ENCODE peak calls at places on chromosomes 5 and 9, in five cellular contexts. Z is fibroblast of lung, P is HCT116, F is astrocyte, G is K562. V is an unnamed sample.

GRCh38 chr5:101878190-101878589 is 417.9 kb downstream of the SLCO4C1 start:
- DNase-seq in Z (no peak), P (no peak), F (no peak), G (no peak), V (no peak)

GRCh38 chr5:160260881-160261815 is 31.8 kb downstream of the FABP6 start:
- DNase-seq in Z (peak), P (no peak), F (peak), G (peak), V (no peak)

GRCh38 chr5:26569929-26570258 is 468.5 kb downstream of the CDH9 start:
- DNase-seq in Z (no peak), P (no peak), F (no peak), G (no peak), V (no peak)

GRCh38 chr9:134597041-134597913 is 44.3 kb upstream of the COL5A1 start:
- DNase-seq in Z (peak), P (no peak), F (peak), G (no peak), V (no peak)

GRCh38 chr5:2017540-2018389 is 135.0 kb upstream of the IRX4 start:
- DNase-seq in Z (no peak), P (peak), F (no peak), G (peak), V (peak)

GRCh38 chr5:149114403-149115312 is 26.6 kb upstream of the ABLIM3 start:
- DNase-seq in Z (peak), P (peak), F (peak), G (peak), V (peak)

GRCh38 chr5:140569197-140569596 is 4.6 kb downstream of the SLC35A4 start:
- DNase-seq in Z (no peak), P (no peak), F (no peak), G (no peak), V (no peak)

GRCh38 chr9:98380065-98380681 is 124.7 kb upstream of the TBC1D2 start:
- DNase-seq in Z (peak), P (no peak), F (peak), G (peak), V (peak)

GRCh38 chr9:135770771-135771170 is 68.8 kb downstream of the KCNT1 start:
- DNase-seq in Z (no peak), P (no peak), F (no peak), G (no peak), V (no peak)

GRCh38 chr9:128723866-128724743 is at the start of gene ZDHHC12:
- DNase-seq in Z (peak), P (peak), F (peak), G (peak), V (peak)

GRCh38 chr9:10062629-10063395 is 550.0 kb downstream of the PTPRD start:
- DNase-seq in Z (peak), P (no peak), F (peak), G (no peak), V (no peak)

GRCh38 chr5:173772407-173773059 is 115.6 kb upstream of the CPEB4 start:
- DNase-seq in Z (no peak), P (no peak), F (no peak), G (no peak), V (no peak)

GRCh38 chr5:173770637-173771036 is 117.5 kb upstream of the CPEB4 start:
- DNase-seq in Z (no peak), P (no peak), F (no peak), G (no peak), V (no peak)

GRCh38 chr5:173771743-173772406 is 116.3 kb upstream of the CPEB4 start:
- DNase-seq in Z (no peak), P (no peak), F (no peak), G (no peak), V (no peak)

GRCh38 chr5:173768891-173769290 is 119.3 kb upstream of the CPEB4 start:
- DNase-seq in Z (no peak), P (no peak), F (no peak), G (no peak), V (no peak)

GRCh38 chr5:173771058-173771742 is 116.9 kb upstream of the CPEB4 start:
- DNase-seq in Z (no peak), P (no peak), F (no peak), G (peak), V (no peak)
- H3K9ac ChIP-seq in Z (no peak), P (no peak), F (no peak), G (peak), V (no peak)

GRCh38 chr5:112923988-112924387 is 2.0 kb upstream of the REEP5 start:
- DNase-seq in Z (no peak), P (no peak), F (no peak), G (no peak), V (no peak)
- H3K9ac ChIP-seq in Z (no peak), P (no peak), F (no peak), G (no peak), V (no peak)

DNA sequence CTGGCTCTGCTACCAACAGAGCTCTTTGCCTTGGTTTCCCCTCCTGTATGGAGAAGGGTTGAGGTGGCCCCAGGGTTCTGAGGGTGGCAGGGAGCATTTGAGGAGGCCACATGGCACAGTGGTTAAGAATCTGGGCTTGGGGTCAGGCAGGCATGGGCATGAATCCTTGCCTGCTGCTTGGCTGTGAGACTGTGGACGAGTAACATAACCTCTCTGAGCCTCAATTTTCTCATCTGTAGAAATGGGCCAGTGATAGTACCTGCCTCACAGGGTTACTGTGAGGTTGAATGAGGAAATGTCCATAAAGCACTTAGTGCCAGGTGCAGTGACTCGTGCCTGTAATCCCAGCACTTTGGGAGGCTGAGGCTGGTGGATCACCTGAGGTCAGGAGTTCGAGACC is 5.1 kb upstream of the NDST1 start:
- DNase-seq in Z (no peak), P (no peak), F (no peak), G (no peak), V (no peak)
- H3K9ac ChIP-seq in Z (no peak), P (peak), F (no peak), G (no peak), V (no peak)

GRCh38 chr9:18317896-18318295 is 156.1 kb upstream of the ADAMTSL1 start:
- DNase-seq in Z (peak), P (no peak), F (peak), G (no peak), V (no peak)
- H3K9ac ChIP-seq in Z (no peak), P (no peak), F (no peak), G (no peak), V (no peak)

GRCh38 chr5:42900734-42901133 is 89.0 kb upstream of the SELENOP start:
- DNase-seq in Z (no peak), P (no peak), F (no peak), G (no peak), V (no peak)
- H3K9ac ChIP-seq in Z (no peak), P (no peak), F (no peak), G (no peak), V (no peak)

GRCh38 chr9:4939118-4939561 is 45.9 kb upstream of the JAK2 start:
- DNase-seq in Z (no peak), P (no peak), F (no peak), G (no peak), V (no peak)

GRCh38 chr9:4937436-4937835 is 47.6 kb upstream of the JAK2 start:
- DNase-seq in Z (no peak), P (no peak), F (no peak), G (no peak), V (no peak)

GRCh38 chr9:4936277-4936676 is 48.8 kb upstream of the JAK2 start:
- DNase-seq in Z (no peak), P (no peak), F (no peak), G (no peak), V (no peak)

GRCh38 chr9:4934976-4935672 is 49.9 kb upstream of the JAK2 start:
- DNase-seq in Z (peak), P (no peak), F (peak), G (no peak), V (no peak)

GRCh38 chr9:4936823-4937222 is 48.2 kb upstream of the JAK2 start:
- DNase-seq in Z (no peak), P (no peak), F (no peak), G (no peak), V (no peak)
- H3K9ac ChIP-seq in Z (no peak), P (no peak), F (no peak), G (no peak), V (no peak)

DNA sequence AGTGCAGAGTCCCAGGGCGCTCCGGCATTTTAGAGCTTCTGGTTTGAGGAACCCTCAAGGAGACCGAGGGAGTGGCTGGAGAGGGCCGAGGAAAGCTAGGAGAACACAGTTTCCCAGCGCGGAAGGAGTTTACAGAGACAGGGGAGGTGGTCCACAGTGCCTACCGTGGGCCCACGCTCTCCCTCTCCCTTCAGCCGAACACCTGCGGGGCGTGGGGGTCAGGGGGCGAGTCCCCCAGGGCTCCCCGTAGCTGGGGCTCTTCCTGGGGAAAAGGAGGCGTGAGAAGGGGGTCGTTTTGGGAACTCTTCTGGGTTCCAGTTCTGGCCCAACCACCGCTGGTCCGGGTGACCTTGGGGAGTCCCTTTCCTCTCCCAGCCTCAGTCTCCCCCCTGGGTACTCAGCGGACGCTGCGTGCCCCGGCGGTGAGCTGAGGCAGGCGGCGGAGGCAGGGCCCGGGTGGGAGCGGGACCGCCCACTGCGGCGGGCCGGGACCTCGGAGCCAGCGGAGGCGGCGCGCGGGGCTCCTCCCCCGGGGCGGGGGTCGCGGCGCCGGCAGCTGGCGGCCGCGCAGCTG is 368 bp upstream of the FRMPD1 start:
- DNase-seq in Z (no peak), P (no peak), F (no peak), G (no peak), V (no peak)
- H3K9ac ChIP-seq in Z (no peak), P (no peak), F (no peak), G (peak), V (no peak)